ENCODE peak calls at places on chromosome 18, in four cellular contexts. H is HepG2, S is K562, Y is H1. T is an unnamed sample.

GRCh38 chr18:8614875-8615274 is 5.6 kb downstream of the RAB12 start:
- DNase-seq in H (no peak), S (no peak), Y (no peak), T (no peak)

GRCh38 chr18:13237073-13237472 is 18.5 kb downstream of the LDLRAD4 start:
- DNase-seq in H (no peak), S (no peak), Y (no peak), T (no peak)

GRCh38 chr18:39550701-39551100 is 1985.1 kb upstream of the CELF4 start:
- DNase-seq in H (no peak), S (no peak), Y (no peak), T (no peak)

GRCh38 chr18:6683112-6683876 is 46.2 kb upstream of the ARHGAP28 start:
- DNase-seq in H (no peak), S (peak), Y (no peak), T (no peak)

GRCh38 chr18:25099838-25100393 is 252.1 kb downstream of the ZNF521 start:
- DNase-seq in H (no peak), S (no peak), Y (no peak), T (no peak)

GRCh38 chr18:44135791-44136190 is 544.9 kb upstream of the SETBP1 start:
- DNase-seq in H (no peak), S (no peak), Y (no peak), T (no peak)

GRCh38 chr18:30487962-30488361 is 554.6 kb downstream of the DSC3 start:
- DNase-seq in H (no peak), S (no peak), Y (no peak), T (no peak)

GRCh38 chr18:53191634-53192033 is 851.6 kb downstream of the DCC start:
- DNase-seq in H (no peak), S (no peak), Y (no peak), T (no peak)

GRCh38 chr18:27750014-27750413 is 426.9 kb downstream of the CDH2 start:
- DNase-seq in H (peak), S (no peak), Y (peak), T (no peak)

GRCh38 chr18:49673281-49673680 is 111.4 kb downstream of the LIPG start:
- DNase-seq in H (no peak), S (no peak), Y (no peak), T (no peak)

GRCh38 chr18:48939368-48940097 is 11.2 kb downstream of the SMAD7 start:
- DNase-seq in H (no peak), S (no peak), Y (no peak), T (no peak)

GRCh38 chr18:44869533-44869932 is 188.8 kb downstream of the SETBP1 start:
- DNase-seq in H (no peak), S (peak), Y (no peak), T (no peak)

GRCh38 chr18:5970032-5970431 is 74.7 kb upstream of the TMEM200C start:
- DNase-seq in H (peak), S (no peak), Y (no peak), T (no peak)

GRCh38 chr18:2302628-2303516 is 268.4 kb downstream of the METTL4 start:
- DNase-seq in H (no peak), S (peak), Y (no peak), T (no peak)

GRCh38 chr18:22470511-22471181 is 52.9 kb upstream of the CTAGE1 start:
- DNase-seq in H (no peak), S (no peak), Y (no peak), T (no peak)

GRCh38 chr18:47100214-47100831 is 50.0 kb downstream of the HDHD2 start:
- DNase-seq in H (peak), S (peak), Y (peak), T (no peak)

GRCh38 chr18:7902399-7902839 is 335.3 kb downstream of the PTPRM start:
- DNase-seq in H (no peak), S (no peak), Y (no peak), T (no peak)

GRCh38 chr18:21458322-21458721 is 142.2 kb downstream of the ESCO1 start:
- DNase-seq in H (no peak), S (no peak), Y (no peak), T (no peak)

GRCh38 chr18:31979714-31980113 is 36.8 kb upstream of the TRAPPC8 start:
- DNase-seq in H (no peak), S (no peak), Y (no peak), T (no peak)

GRCh38 chr18:10518595-10519273 is 7.1 kb upstream of the NAPG start:
- DNase-seq in H (peak), S (peak), Y (no peak), T (no peak)

GRCh38 chr18:78716022-78716421 is 263.6 kb upstream of the SALL3 start:
- DNase-seq in H (no peak), S (no peak), Y (no peak), T (no peak)

GRCh38 chr18:55732227-55733106 is 144.5 kb upstream of the TCF4 start:
- DNase-seq in H (no peak), S (peak), Y (no peak), T (no peak)

GRCh38 chr18:58484989-58485962 is 143.6 kb downstream of the ALPK2 start:
- DNase-seq in H (no peak), S (no peak), Y (no peak), T (no peak)

GRCh38 chr18:57437782-57438668 is 2.9 kb downstream of the ONECUT2 start:
- DNase-seq in H (peak), S (no peak), Y (no peak), T (no peak)

GRCh38 chr18:63445067-63445466 is 22.8 kb upstream of the VPS4B start:
- DNase-seq in H (no peak), S (no peak), Y (no peak), T (no peak)

GRCh38 chr18:53153281-53153680 is 813.3 kb downstream of the DCC start:
- DNase-seq in H (peak), S (peak), Y (no peak), T (no peak)

GRCh38 chr18:55232506-55232905 is 273.2 kb upstream of the CCDC68 start:
- DNase-seq in H (no peak), S (no peak), Y (no peak), T (no peak)

GRCh38 chr18:8800041-8800441 is 94.7 kb downstream of the MTCL1 start:
- DNase-seq in H (no peak), S (no peak), Y (no peak), T (no peak)

GRCh38 chr18:5693637-5694175 is 149.9 kb upstream of the EPB41L3 start:
- DNase-seq in H (no peak), S (no peak), Y (no peak), T (no peak)

GRCh38 chr18:5582054-5582453 is 38.3 kb upstream of the EPB41L3 start:
- DNase-seq in H (no peak), S (no peak), Y (no peak), T (no peak)

GRCh38 chr18:41444943-41445342 is 510.1 kb upstream of the PIK3C3 start:
- DNase-seq in H (no peak), S (no peak), Y (no peak), T (no peak)

GRCh38 chr18:10085405-10085804 is 171.6 kb downstream of the VAPA start:
- DNase-seq in H (no peak), S (no peak), Y (no peak), T (no peak)

GRCh38 chr18:56815926-56816325 is 164.8 kb downstream of the WDR7 start:
- DNase-seq in H (peak), S (no peak), Y (no peak), T (no peak)

GRCh38 chr18:2387588-2387987 is 183.7 kb downstream of the METTL4 start:
- DNase-seq in H (no peak), S (no peak), Y (no peak), T (no peak)

GRCh38 chr18:58535340-58536186 is 93.3 kb downstream of the ALPK2 start:
- DNase-seq in H (no peak), S (no peak), Y (no peak), T (peak)

GRCh38 chr18:2083691-2084090 is 487.6 kb downstream of the METTL4 start:
- DNase-seq in H (no peak), S (peak), Y (no peak), T (no peak)

GRCh38 chr18:63617049-63617995 is 26.7 kb downstream of the SERPINB4 start:
- DNase-seq in H (no peak), S (no peak), Y (no peak), T (no peak)

GRCh38 chr18:77000527-77000926 is 132.1 kb downstream of the MBP start:
- DNase-seq in H (no peak), S (peak), Y (no peak), T (no peak)
- TF ChIP-seq USF2 in H (no peak), S (no peak), Y (no peak), T (no peak)

DNA sequence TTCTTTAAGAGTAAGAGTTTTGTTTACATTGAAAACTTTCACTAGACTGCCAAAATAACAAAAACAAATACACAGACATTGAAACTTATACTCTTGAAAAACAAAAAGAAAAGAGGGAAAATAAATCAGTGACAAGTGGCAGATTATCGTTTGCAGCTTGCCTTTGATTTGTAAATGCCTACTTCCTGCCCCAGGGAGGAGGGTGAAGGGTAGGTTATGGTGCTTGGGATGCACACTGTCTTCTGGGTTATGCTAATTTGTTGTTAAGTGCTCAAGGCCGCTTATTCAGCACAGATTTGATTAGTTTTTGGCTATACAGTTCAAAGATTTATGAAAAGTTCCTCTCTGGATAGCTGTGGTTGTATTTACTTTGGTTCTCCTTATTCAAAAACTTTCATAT is 198.7 kb downstream of the TGIF1 start:
- DNase-seq in H (no peak), S (no peak), Y (no peak), T (no peak)
- TF ChIP-seq RAD21 in H (no peak), S (no peak), Y (no peak), T (no peak)

GRCh38 chr18:62045316-62045715 is 141.5 kb downstream of the PIGN start:
- DNase-seq in H (no peak), S (no peak), Y (no peak), T (no peak)
- TF ChIP-seq HDAC6 in H (no peak), S (no peak), Y (no peak), T (no peak)

DNA sequence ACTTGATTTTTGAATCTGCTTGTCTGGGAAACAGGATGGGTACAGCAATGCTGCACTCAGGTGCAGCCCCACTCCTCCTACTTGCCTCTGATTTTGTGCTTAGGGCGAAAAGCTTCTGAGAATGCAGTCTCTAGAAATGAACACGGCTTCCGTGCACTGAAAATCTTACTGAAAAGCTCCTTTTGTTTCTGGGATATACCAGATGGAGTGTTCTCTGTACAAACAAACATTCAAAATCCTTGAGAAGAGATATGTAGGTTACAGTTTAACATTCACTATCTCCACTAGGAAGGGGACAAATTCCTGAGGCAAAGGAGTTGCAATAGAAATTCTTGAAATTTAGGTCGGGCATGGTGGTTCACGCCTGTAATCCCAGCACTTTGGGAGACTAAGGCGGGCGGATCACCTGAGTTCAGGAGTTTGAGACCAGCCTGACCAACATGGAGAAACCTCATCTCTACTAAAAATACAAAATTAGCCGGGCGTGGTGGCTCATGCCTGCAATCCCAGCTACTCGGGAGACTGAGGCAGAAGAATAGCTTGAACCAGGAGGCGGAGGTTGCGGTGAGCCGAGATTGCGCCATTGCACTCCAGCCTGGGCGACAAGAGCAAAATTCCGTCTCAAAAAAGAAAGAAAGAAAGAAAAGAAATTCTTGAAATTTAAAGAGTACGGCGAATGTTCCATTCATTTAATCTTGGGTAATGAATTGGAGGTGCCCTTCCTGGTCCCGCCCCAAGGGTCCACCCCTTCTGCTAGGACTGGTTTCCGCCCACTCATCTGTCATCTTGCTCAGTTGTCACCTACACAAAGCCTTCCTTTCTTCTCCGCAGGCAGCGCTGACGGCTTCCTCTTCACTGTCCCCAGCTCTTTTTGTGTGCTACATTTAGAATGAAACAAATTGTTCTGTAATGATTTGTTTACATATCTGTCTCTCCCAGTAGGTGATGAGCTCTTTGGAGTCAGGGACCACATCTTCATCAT is 92.4 kb downstream of the SOCS6 start:
- DNase-seq in H (peak), S (peak), Y (no peak), T (no peak)
- TF ChIP-seq USF2 in H (no peak), S (no peak), Y (no peak), T (no peak)

GRCh38 chr18:525066-525797 is 24.7 kb upstream of the COLEC12 start:
- DNase-seq in H (no peak), S (peak), Y (no peak), T (no peak)
- TF ChIP-seq RAD21 in H (no peak), S (peak), Y (peak), T (no peak)

DNA sequence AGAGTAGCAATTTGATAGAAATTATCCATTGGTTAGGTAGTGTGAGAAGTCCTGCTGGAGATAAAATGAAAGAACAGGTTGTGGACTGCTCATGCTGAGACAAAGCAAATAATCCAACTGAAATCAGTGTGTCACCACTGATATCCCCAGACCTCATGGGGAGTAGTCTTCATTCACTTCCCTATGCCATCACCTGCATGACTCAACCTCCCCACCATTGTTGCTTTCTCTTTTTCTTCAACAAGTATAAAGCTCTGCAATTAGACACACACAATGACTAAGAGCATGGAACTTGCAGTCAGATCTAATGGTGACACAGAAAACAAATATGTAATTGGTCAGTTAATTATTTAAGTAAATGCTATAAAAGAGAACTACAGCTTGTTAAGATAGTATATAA is 475.3 kb downstream of the RIT2 start:
- DNase-seq in H (no peak), S (no peak), Y (no peak), T (no peak)
- TF ChIP-seq HDAC6 in H (no peak), S (no peak), Y (no peak), T (no peak)

GRCh38 chr18:23752796-23753195 is 63.5 kb downstream of the LAMA3 start:
- DNase-seq in H (no peak), S (no peak), Y (no peak), T (no peak)
- TF ChIP-seq USF2 in H (no peak), S (no peak), Y (no peak), T (no peak)

DNA sequence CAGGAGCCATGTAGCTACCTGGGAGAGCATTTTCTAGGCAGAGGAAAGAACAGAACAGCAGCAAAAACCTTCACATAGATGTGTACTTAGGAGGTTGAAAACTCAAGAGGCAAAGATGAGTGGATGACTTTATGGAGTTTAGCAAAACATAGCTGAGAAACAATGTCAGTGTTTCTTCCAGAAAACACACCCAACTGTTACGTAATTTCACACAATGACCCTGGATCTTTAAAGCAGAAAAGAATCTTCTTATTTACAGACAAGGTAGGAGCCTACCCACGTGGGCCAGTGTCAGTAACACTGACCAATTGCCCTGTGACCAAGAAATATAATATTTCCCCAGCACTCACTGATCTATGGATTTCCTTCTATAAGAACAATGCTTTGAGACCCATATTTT is 254.6 kb downstream of the CDH20 start:
- DNase-seq in H (no peak), S (no peak), Y (no peak), T (no peak)
- TF ChIP-seq RAD21 in H (no peak), S (no peak), Y (no peak), T (no peak)

DNA sequence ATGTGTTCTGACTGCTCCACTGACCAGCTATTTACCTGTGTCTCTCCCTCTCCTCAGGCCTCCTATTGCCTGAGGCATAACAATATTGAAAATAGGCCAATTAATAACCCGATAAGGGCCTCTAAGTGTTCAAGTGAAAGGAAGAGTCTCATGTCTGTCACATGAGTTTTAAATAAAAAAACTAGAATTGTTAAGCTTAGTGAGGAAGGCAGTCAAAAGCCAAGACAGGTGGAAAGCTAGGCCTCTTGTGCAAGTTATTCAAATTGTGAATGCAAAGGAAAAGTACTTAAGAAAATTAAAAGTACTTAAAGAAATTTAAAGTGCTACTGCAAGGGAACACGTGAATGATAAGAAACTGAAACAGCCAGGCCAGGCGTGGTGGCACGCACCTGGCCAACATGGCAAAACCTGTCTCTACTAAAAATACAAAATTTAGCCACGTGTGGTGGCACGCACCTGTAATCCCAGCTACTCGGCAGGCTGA is 44.9 kb upstream of the TAF4B start:
- DNase-seq in H (no peak), S (no peak), Y (no peak), T (peak)
- TF ChIP-seq HDAC6 in H (no peak), S (no peak), Y (no peak), T (no peak)